ENCODE peak calls at places on chromosomes 2 and 18, in four cellular contexts. One of them, this sample, is unnamed.

GRCh38 chr2:237207641-237208040 is 122.0 kb downstream of the COPS8 start:
- DNase-seq in uterus: peak; percentile 87
- DNase-seq in H1: no peak
- DNase-seq in psoas muscle: peak; percentile 85
- DNase-seq in this sample: peak; percentile 82

GRCh38 chr2:169743549-169743948 is 9.9 kb downstream of the KLHL23 start:
- DNase-seq in psoas muscle: no peak
- DNase-seq in H1: no peak
- DNase-seq in uterus: no peak
- DNase-seq in this sample: no peak

GRCh38 chr2:177211602-177212105 is 940 bp upstream of the HNRNPA3 start:
- DNase-seq in H1: no peak
- DNase-seq in uterus: no peak
- DNase-seq in psoas muscle: no peak
- DNase-seq in this sample: no peak

GRCh38 chr2:8408560-8409460 is 273.0 kb upstream of the ID2 start:
- DNase-seq in psoas muscle: no peak
- DNase-seq in uterus: no peak
- DNase-seq in H1: no peak
- DNase-seq in this sample: no peak

GRCh38 chr18:35267809-35268208 is 22.2 kb downstream of the ZSCAN30 start:
- DNase-seq in uterus: no peak
- DNase-seq in H1: no peak
- DNase-seq in psoas muscle: peak; percentile 26
- DNase-seq in this sample: no peak

GRCh38 chr18:12904012-12904516 is 20.0 kb upstream of the PTPN2 start:
- DNase-seq in psoas muscle: peak; percentile 21
- DNase-seq in H1: no peak
- DNase-seq in uterus: no peak
- DNase-seq in this sample: no peak

GRCh38 chr18:45012286-45012685 is 331.6 kb downstream of the SETBP1 start:
- DNase-seq in uterus: no peak
- DNase-seq in psoas muscle: no peak
- DNase-seq in H1: no peak
- DNase-seq in this sample: no peak

GRCh38 chr2:195407782-195408181 is 249.2 kb upstream of the SLC39A10 start:
- DNase-seq in uterus: no peak
- DNase-seq in H1: no peak
- DNase-seq in psoas muscle: no peak
- DNase-seq in this sample: no peak

GRCh38 chr2:32008811-32009478 is 1.9 kb downstream of the MEMO1 start:
- DNase-seq in uterus: no peak
- DNase-seq in H1: no peak
- DNase-seq in psoas muscle: no peak
- DNase-seq in this sample: peak; percentile 15

GRCh38 chr2:174486614-174487535 is at the start of gene GPR155:
- DNase-seq in H1: peak; percentile 97
- DNase-seq in psoas muscle: peak; percentile 100
- DNase-seq in uterus: peak; percentile 100
- DNase-seq in this sample: peak; percentile 99
- TF ChIP-seq CTCF in H1: no peak
- TF ChIP-seq CTCF in psoas muscle: no peak
- TF ChIP-seq CTCF in uterus: no peak
- TF ChIP-seq CTCF in this sample: no peak

GRCh38 chr2:216078776-216079175 is 2.8 kb downstream of the PECR start:
- DNase-seq in H1: no peak
- DNase-seq in uterus: no peak
- DNase-seq in psoas muscle: no peak
- DNase-seq in this sample: no peak
- H3K4me1 ChIP-seq in H1: peaks cover 8% of the 10 kb centered on the region
- H3K4me1 ChIP-seq in uterus: no peaks in the 10 kb centered on the region
- H3K4me1 ChIP-seq in psoas muscle: no peaks in the 10 kb centered on the region
- H3K4me1 ChIP-seq in this sample: no peaks in the 10 kb centered on the region

GRCh38 chr2:226399006-226399405 is 400.6 kb downstream of the IRS1 start:
- DNase-seq in H1: no peak
- DNase-seq in psoas muscle: no peak
- DNase-seq in uterus: no peak
- DNase-seq in this sample: no peak
- TF ChIP-seq CTCF in H1: no peak
- TF ChIP-seq CTCF in psoas muscle: no peak
- TF ChIP-seq CTCF in uterus: no peak
- TF ChIP-seq CTCF in this sample: no peak

GRCh38 chr2:101302016-101302415 is 6.5 kb downstream of the RNF149 start:
- DNase-seq in psoas muscle: no peak
- DNase-seq in H1: no peak
- DNase-seq in uterus: no peak
- DNase-seq in this sample: peak; percentile 57
- H3K4me1 ChIP-seq in psoas muscle: peaks cover 76% of the 10 kb centered on the region
- H3K4me1 ChIP-seq in H1: peaks cover 4% of the 10 kb centered on the region
- H3K4me1 ChIP-seq in uterus: peaks cover 5% of the 10 kb centered on the region
- H3K4me1 ChIP-seq in this sample: peaks cover 18% of the 10 kb centered on the region

GRCh38 chr2:12202702-12203101 is 456.3 kb downstream of the LPIN1 start:
- DNase-seq in H1: no peak
- DNase-seq in uterus: peak; percentile 68
- DNase-seq in psoas muscle: no peak
- DNase-seq in this sample: no peak
- TF ChIP-seq CTCF in H1: no peak
- TF ChIP-seq CTCF in uterus: no peak
- TF ChIP-seq CTCF in psoas muscle: no peak
- TF ChIP-seq CTCF in this sample: no peak

GRCh38 chr2:113180131-113180946 is 6.6 kb downstream of the PSD4 start:
- DNase-seq in H1: no peak
- DNase-seq in uterus: no peak
- DNase-seq in psoas muscle: no peak
- DNase-seq in this sample: no peak
- H3K4me1 ChIP-seq in H1: peaks cover 6% of the 10 kb centered on the region
- H3K4me1 ChIP-seq in uterus: no peaks in the 10 kb centered on the region
- H3K4me1 ChIP-seq in psoas muscle: no peaks in the 10 kb centered on the region
- H3K4me1 ChIP-seq in this sample: no peaks in the 10 kb centered on the region

GRCh38 chr18:10942998-10943397 is 206.4 kb downstream of the PIEZO2 start:
- DNase-seq in H1: no peak
- DNase-seq in uterus: no peak
- DNase-seq in psoas muscle: no peak
- DNase-seq in this sample: no peak
- TF ChIP-seq CTCF in H1: peak; percentile 33
- TF ChIP-seq CTCF in uterus: no peak
- TF ChIP-seq CTCF in psoas muscle: no peak
- TF ChIP-seq CTCF in this sample: no peak

DNA sequence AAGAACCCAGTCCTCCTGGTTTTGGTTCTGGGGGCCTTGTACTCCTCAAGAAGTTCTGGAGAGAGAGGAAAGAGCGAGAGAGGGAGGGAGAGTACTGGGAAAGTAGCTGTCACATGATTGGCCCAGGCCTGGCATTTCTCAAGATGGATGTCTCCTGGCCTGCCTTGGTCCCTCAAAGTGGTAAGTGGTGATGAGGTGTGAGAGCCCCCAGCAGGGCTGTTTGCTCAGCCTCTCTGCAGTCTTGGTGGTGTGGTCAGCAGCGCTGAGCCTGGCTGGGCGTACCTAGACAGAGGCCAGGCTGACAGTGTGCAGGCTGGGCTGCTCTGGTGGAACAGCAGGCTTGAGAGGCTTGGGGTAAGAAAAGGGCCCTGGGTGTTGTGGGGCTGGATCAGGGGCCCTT is 2.5 kb downstream of the SPEG start:
- DNase-seq in H1: no peak
- DNase-seq in uterus: peak; percentile 72
- DNase-seq in psoas muscle: no peak
- DNase-seq in this sample: no peak
- H3K4me1 ChIP-seq in H1: peaks cover 14% of the 10 kb centered on the region
- H3K4me1 ChIP-seq in uterus: peaks cover 10% of the 10 kb centered on the region
- H3K4me1 ChIP-seq in psoas muscle: peaks cover 65% of the 10 kb centered on the region
- H3K4me1 ChIP-seq in this sample: no peaks in the 10 kb centered on the region

GRCh38 chr2:240567872-240568677 is at the start of gene RNPEPL1:
- DNase-seq in psoas muscle: peak; percentile 59
- DNase-seq in uterus: peak; percentile 28
- DNase-seq in H1: no peak
- DNase-seq in this sample: no peak
- TF ChIP-seq CTCF in psoas muscle: no peak
- TF ChIP-seq CTCF in uterus: no peak
- TF ChIP-seq CTCF in H1: no peak
- TF ChIP-seq CTCF in this sample: no peak